ENCODE peak calls at places on chromosomes 7 and 10, in seven cellular contexts. D is GM23338; M is astrocyte of the spinal cord; Z is T-helper 9 cell; F is naive thymus-derived CD4-positive, alpha-beta T cell; V is left ventricle myocardium superior; P is HT-29. J is an unnamed sample.

GRCh38 chr7:25849361-25850184 is 302.4 kb upstream of the NFE2L3 start:
- DNase-seq in P (peak), V (peak), D (no peak), Z (no peak), F (no peak), M (peak), J (no peak)

GRCh38 chr7:47525066-47525623 is 56.8 kb downstream of the TNS3 start:
- DNase-seq in P (no peak), M (no peak), V (no peak), F (no peak), Z (no peak), D (no peak), J (no peak)

GRCh38 chr7:106858618-106859532 is 6.2 kb upstream of the PIK3CG start:
- DNase-seq in F (no peak), Z (no peak), D (no peak), V (peak), M (no peak), P (peak), J (peak)

GRCh38 chr7:63071920-63072319 is 926.7 kb upstream of the ZNF722 start:
- DNase-seq in D (no peak), F (no peak), P (no peak), M (no peak), V (no peak), Z (no peak), J (no peak)

GRCh38 chr7:24141876-24142509 is 142.0 kb upstream of the NPY start:
- DNase-seq in M (no peak), D (no peak), F (no peak), Z (no peak), P (no peak), V (no peak), J (no peak)

GRCh38 chr7:136869991-136870798 is 1.7 kb downstream of the CHRM2 start:
- DNase-seq in F (no peak), Z (no peak), M (peak), V (peak), D (peak), P (no peak), J (peak)

GRCh38 chr10:86868353-86868752 is 89.1 kb downstream of the MMRN2 start:
- DNase-seq in V (no peak), P (no peak), F (no peak), D (peak), M (peak), Z (no peak), J (peak)

GRCh38 chr10:2856598-2856997 is 210.8 kb upstream of the PFKP start:
- DNase-seq in F (no peak), D (no peak), Z (no peak), V (no peak), M (no peak), P (no peak), J (no peak)

GRCh38 chr10:80599424-80599847 is 61.7 kb downstream of the SH2D4B start:
- DNase-seq in P (peak), F (peak), Z (no peak), D (peak), V (peak), M (peak), J (peak)

GRCh38 chr7:81736088-81736487 is 33.8 kb downstream of the HGF start:
- DNase-seq in D (no peak), M (no peak), V (no peak), F (no peak), P (peak), Z (no peak), J (no peak)

GRCh38 chr7:116949941-116950801 is 3.1 kb upstream of the ST7 start:
- DNase-seq in V (no peak), D (no peak), F (no peak), Z (no peak), M (no peak), P (no peak), J (peak)

GRCh38 chr10:4704034-4704545 is 121.9 kb upstream of the AKR1E2 start:
- DNase-seq in P (peak), D (no peak), Z (no peak), M (peak), V (no peak), F (no peak), J (no peak)

GRCh38 chr7:137999496-138000080 is 2.3 kb downstream of the CREB3L2 start:
- DNase-seq in V (no peak), D (no peak), Z (no peak), F (no peak), P (no peak), M (no peak), J (no peak)

GRCh38 chr10:133026726-133027395 is 60.9 kb upstream of the ADGRA1 start:
- DNase-seq in F (no peak), P (no peak), V (no peak), Z (no peak), D (no peak), M (no peak), J (no peak)

GRCh38 chr7:107505997-107506682 is 36.3 kb downstream of the GPR22 start:
- DNase-seq in D (no peak), Z (no peak), P (peak), M (peak), F (no peak), V (no peak), J (peak)

GRCh38 chr10:13717936-13718772 is 131.4 kb downstream of the PRPF18 start:
- DNase-seq in D (no peak), V (peak), Z (peak), P (peak), M (peak), F (peak), J (peak)

GRCh38 chr7:102860351-102860811 is 52.4 kb upstream of the LRRC17 start:
- DNase-seq in P (no peak), V (no peak), Z (no peak), F (no peak), M (peak), D (no peak), J (no peak)

GRCh38 chr10:130889240-130889639 is 422.3 kb downstream of the TCERG1L start:
- DNase-seq in Z (no peak), F (no peak), D (no peak), P (no peak), V (no peak), M (no peak), J (no peak)

GRCh38 chr7:116122972-116123595 is 87.3 kb upstream of the TES start:
- DNase-seq in F (no peak), D (peak), M (peak), V (no peak), Z (no peak), P (peak), J (peak)

GRCh38 chr10:47400251-47400650 is 16.2 kb upstream of the ZNF488 start:
- DNase-seq in M (no peak), D (no peak), Z (no peak), V (no peak), F (no peak), P (no peak), J (no peak)

GRCh38 chr7:69962077-69962855 is 364.0 kb downstream of the AUTS2 start:
- DNase-seq in P (no peak), Z (no peak), F (no peak), V (peak), D (peak), M (peak), J (peak)

GRCh38 chr7:110448918-110449317 is 642.0 kb upstream of the LRRN3 start:
- DNase-seq in F (no peak), P (no peak), D (no peak), V (no peak), M (no peak), Z (no peak), J (no peak)

GRCh38 chr7:25180946-25181345 is 47.3 kb downstream of the NPVF start:
- DNase-seq in V (no peak), D (peak), P (no peak), M (no peak), F (no peak), Z (no peak), J (no peak)